ENCODE peak calls at places on chromosomes 2 and 18, in six cellular contexts. B is AG04450, H is lower lobe of right lung, J is left ventricle myocardium inferior, G is breast epithelium, M is endothelial cell of umbilical vein. Y is an unnamed sample.

GRCh38 chr2:220147590-220147989 is 520.2 kb downstream of the SLC4A3 start:
- DNase-seq in B (no peak), G (no peak), J (no peak), H (no peak), M (no peak), Y (no peak)

GRCh38 chr2:125471963-125472362 is 1184.0 kb upstream of the GYPC start:
- DNase-seq in B (peak), G (no peak), M (no peak), H (no peak), J (no peak), Y (no peak)

GRCh38 chr2:54289942-54290702 is 34.1 kb upstream of the TSPYL6 start:
- DNase-seq in H (no peak), M (no peak), J (no peak), B (no peak), G (no peak), Y (no peak)

GRCh38 chr2:26011990-26012856 is 21.7 kb upstream of the RAB10 start:
- DNase-seq in H (peak), G (peak), J (peak), B (peak), M (peak), Y (no peak)

GRCh38 chr2:156649596-156649995 is 213.4 kb downstream of the GPD2 start:
- DNase-seq in G (no peak), J (peak), M (no peak), B (no peak), H (no peak), Y (no peak)

GRCh38 chr18:13254971-13255927 is 36.7 kb downstream of the LDLRAD4 start:
- DNase-seq in H (no peak), B (no peak), J (no peak), G (no peak), M (no peak), Y (no peak)

GRCh38 chr2:121155502-121156056 is 129.4 kb downstream of the TFCP2L1 start:
- DNase-seq in M (no peak), J (no peak), B (no peak), G (peak), H (peak), Y (no peak)

GRCh38 chr2:153393518-153393917 is 85.0 kb downstream of the RPRM start:
- DNase-seq in G (no peak), M (no peak), B (no peak), H (no peak), J (no peak), Y (no peak)

GRCh38 chr2:150663143-150663542 is 175.7 kb upstream of the RND3 start:
- DNase-seq in B (peak), H (no peak), M (peak), J (no peak), G (no peak), Y (peak)

GRCh38 chr2:111184725-111185495 is 64.2 kb downstream of the BCL2L11 start:
- DNase-seq in H (no peak), M (no peak), B (no peak), J (no peak), G (no peak), Y (no peak)

GRCh38 chr2:43387092-43388062 is 161.0 kb upstream of the ZFP36L2 start:
- DNase-seq in J (no peak), B (no peak), H (no peak), M (peak), G (no peak), Y (peak)

GRCh38 chr2:62474173-62474572 is 31.8 kb downstream of the TMEM17 start:
- DNase-seq in G (no peak), H (no peak), B (no peak), J (no peak), M (peak), Y (no peak)

GRCh38 chr2:127423476-127423840 is 5.2 kb downstream of the PROC start:
- DNase-seq in M (no peak), H (no peak), B (no peak), G (no peak), J (no peak), Y (no peak)

GRCh38 chr2:211391206-211391605 is 834.8 kb downstream of the CPS1 start:
- DNase-seq in M (no peak), H (no peak), B (no peak), J (no peak), G (no peak), Y (no peak)

GRCh38 chr2:71922091-71922490 is 225.6 kb downstream of the CYP26B1 start:
- DNase-seq in H (no peak), M (no peak), B (no peak), G (no peak), J (no peak), Y (no peak)

GRCh38 chr2:47309952-47310800 is 92.8 kb upstream of the MSH2 start:
- DNase-seq in M (no peak), G (no peak), J (no peak), B (no peak), H (peak), Y (no peak)

GRCh38 chr2:20925265-20925889 is 102.5 kb upstream of the LDAH start:
- DNase-seq in J (no peak), B (no peak), M (peak), G (no peak), H (no peak), Y (no peak)

GRCh38 chr18:68121308-68121707 is 593.6 kb downstream of the TMX3 start:
- DNase-seq in G (no peak), J (no peak), M (no peak), B (no peak), H (no peak), Y (no peak)

GRCh38 chr2:145123606-145124005 is 603.7 kb upstream of the ZEB2 start:
- DNase-seq in B (no peak), M (no peak), G (no peak), H (peak), J (peak), Y (no peak)

GRCh38 chr18:62329676-62330454 is 4.8 kb downstream of the TNFRSF11A start:
- DNase-seq in M (peak), G (no peak), B (peak), J (peak), H (no peak), Y (peak)

GRCh38 chr2:197128126-197128525 is 182.5 kb downstream of the ANKRD44 start:
- DNase-seq in J (no peak), H (no peak), B (no peak), M (no peak), G (no peak), Y (no peak)

GRCh38 chr2:216139884-216140283 is 30.7 kb downstream of the XRCC5 start:
- DNase-seq in H (no peak), M (no peak), B (no peak), J (no peak), G (no peak), Y (no peak)

GRCh38 chr18:68735498-68736343 is 20.8 kb upstream of the TMX3 start:
- DNase-seq in J (no peak), G (no peak), H (no peak), B (peak), M (peak), Y (no peak)

DNA sequence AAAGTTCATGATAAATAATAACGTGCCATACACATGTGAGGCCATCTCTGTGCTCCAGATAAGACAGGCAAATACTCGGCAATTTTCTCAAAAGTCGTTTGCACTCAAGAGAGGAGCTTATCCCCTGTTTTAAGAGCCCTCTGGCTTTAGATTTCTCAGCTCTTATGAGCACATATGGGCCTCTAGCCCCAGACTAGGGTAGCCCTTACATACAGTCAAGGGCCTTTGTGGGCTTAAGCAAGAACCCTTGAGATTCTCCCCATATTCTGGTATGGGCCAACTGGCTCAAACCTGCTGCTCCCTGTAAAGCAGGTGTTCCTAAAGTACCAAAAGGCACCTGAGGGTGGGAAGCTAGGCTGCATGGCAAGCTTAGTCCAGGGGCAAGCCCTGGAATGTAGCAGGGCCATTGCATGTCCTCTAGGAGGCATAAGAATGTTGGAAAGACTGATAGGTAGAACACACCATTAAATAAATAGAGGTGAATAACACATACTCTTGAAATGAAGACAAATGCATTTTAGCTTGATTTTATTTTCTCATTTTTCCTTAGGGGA is 66.1 kb downstream of the FASTKD2 start:
- DNase-seq in J (no peak), M (no peak), G (no peak), H (peak), B (no peak), Y (no peak)
- TF ChIP-seq CTCF in J (no peak), M (no peak), G (no peak), H (no peak), B (no peak), Y (no peak)

GRCh38 chr2:201118957-201119848 is 3.2 kb downstream of the CFLAR start:
- DNase-seq in J (no peak), H (no peak), M (peak), B (peak), G (no peak), Y (no peak)
- H3K4me3 ChIP-seq in J (peak), H (peak), M (peak), B (peak), G (peak), Y (peak)

DNA sequence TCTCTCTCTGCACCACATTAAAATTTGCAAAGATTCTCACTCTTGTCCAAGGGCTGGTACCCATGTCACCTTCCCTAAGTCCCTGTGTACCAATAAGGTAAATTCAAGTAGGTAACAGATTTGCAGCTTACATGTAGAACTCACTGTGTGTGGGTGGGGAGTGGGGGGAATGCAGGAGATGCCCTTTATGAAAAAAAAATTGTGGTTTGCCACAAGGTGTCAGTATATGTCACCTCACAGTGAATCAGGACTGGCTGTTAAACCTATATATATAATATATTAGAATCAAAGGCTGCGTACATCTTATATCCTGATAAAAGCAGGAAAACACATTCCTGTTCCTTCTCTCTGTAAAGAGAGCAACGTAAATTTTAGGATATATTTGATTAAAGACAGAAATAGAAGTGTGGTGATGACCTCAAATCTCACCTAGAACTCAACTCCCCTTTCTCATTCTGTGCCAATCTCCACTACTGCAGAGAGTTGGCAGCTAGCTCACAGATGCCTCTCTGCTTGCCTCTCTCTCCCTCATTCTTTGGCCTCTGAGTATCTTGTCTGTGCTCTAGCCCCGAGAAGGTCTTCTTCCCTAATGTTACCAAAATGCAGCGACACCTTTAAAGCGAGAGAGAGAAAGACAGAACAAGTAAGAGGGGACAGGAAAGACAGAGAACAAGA is 529 bp downstream of the XDH start:
- DNase-seq in M (no peak), G (no peak), H (no peak), J (no peak), B (no peak), Y (no peak)
- TF ChIP-seq CTCF in M (no peak), G (no peak), H (no peak), J (no peak), B (peak), Y (no peak)

DNA sequence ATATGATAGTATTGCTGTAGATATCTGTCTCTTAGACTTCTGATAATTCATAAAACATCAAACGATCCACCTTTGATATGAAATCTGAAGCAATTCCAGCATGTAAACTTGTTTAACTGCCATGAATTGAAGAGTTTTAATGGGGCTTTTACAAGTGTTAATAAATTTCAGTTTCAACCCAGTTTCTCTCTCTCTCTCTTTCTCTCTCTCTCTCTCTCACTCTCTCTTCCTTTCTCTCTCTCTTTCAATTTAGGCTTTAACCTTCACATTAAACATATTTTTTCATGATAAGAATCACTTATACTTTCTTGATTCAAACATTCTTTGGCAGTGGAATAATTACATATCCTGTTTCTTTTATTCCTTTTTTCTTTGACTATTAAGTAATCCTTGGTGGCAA is 296.1 kb downstream of the EPHA4 start:
- DNase-seq in B (no peak), M (no peak), H (no peak), J (no peak), G (no peak), Y (no peak)
- H3K4me3 ChIP-seq in B (no peak), M (no peak), H (no peak), J (no peak), G (no peak), Y (no peak)

Y was measured in AG04449.